ENCODE peak calls at places on chromosomes 11 and 22, in ten cellular contexts. V is smooth muscle cell of the brain vasculature; K is HEK293T; Y is HT1080; N is psoas muscle; X is CD8-positive, alpha-beta T cell; I is dermis microvascular lymphatic vessel endothelial cell; G is activated CD4-positive, alpha-beta T cell treated with anti-CD3 and anti-CD28 coated beads, Interleukin-2, amount 50 U/mL, for 4 hours; W is T-helper 1 cell; J is GOT3. O is an unnamed sample.

GRCh38 chr22:18033204-18033998 is 9.0 kb upstream of the MICAL3 start:
- DNase-seq in V (no peak), K (no peak), Y (no peak), N (no peak), X (no peak), I (no peak), G (no peak), W (no peak), J (no peak), O (no peak)

GRCh38 chr22:37492428-37493344 is 6.5 kb upstream of the MFNG start:
- DNase-seq in V (no peak), K (peak; percentile 71), Y (peak; percentile 61), N (no peak), X (no peak), I (peak; percentile 54), G (peak; percentile 47), W (peak; percentile 51), J (no peak), O (no peak)

GRCh38 chr11:62553839-62554361 is 7.3 kb upstream of the AHNAK start:
- DNase-seq in V (no peak), K (no peak), Y (peak; percentile 95), N (peak; percentile 55), X (no peak), I (peak; percentile 54), G (no peak), W (no peak), J (no peak), O (peak; percentile 87)

GRCh38 chr11:64298966-64299846 is 952 bp upstream of the CATSPERZ start:
- DNase-seq in V (no peak), K (no peak), Y (no peak), N (peak; percentile 73), X (no peak), I (peak; percentile 28), G (no peak), W (no peak), J (no peak), O (no peak)

GRCh38 chr11:48237727-48238126 is 7.2 kb upstream of the OR4X2 start:
- DNase-seq in V (no peak), K (no peak), Y (no peak), N (no peak), X (no peak), I (no peak), G (no peak), W (no peak), J (no peak), O (no peak)

GRCh38 chr11:131943296-131943695 is 572.9 kb downstream of the NTM start:
- DNase-seq in V (no peak), K (no peak), Y (no peak), N (no peak), X (no peak), I (no peak), G (no peak), W (no peak), J (no peak), O (no peak)

GRCh38 chr11:72235351-72236057 is 8.5 kb downstream of the PHOX2A start:
- DNase-seq in V (no peak), K (no peak), Y (no peak), N (no peak), X (no peak), I (no peak), G (no peak), W (no peak), J (no peak), O (no peak)

GRCh38 chr11:96015911-96016565 is 92.1 kb upstream of the MTMR2 start:
- DNase-seq in V (no peak), K (no peak), Y (no peak), N (no peak), X (no peak), I (no peak), G (no peak), W (peak; percentile 36), J (no peak), O (no peak)

GRCh38 chr11:125108469-125108868 is 3.0 kb downstream of the TMEM218 start:
- DNase-seq in V (no peak), K (no peak), Y (no peak), N (no peak), X (no peak), I (no peak), G (no peak), W (no peak), J (no peak), O (no peak)

GRCh38 chr11:47672283-47672730 is 29.9 kb upstream of the MTCH2 start:
- DNase-seq in V (no peak), K (no peak), Y (peak; percentile 67), N (no peak), X (no peak), I (no peak), G (no peak), W (no peak), J (no peak), O (no peak)

GRCh38 chr11:66080055-66080817 is 10.2 kb downstream of the PACS1 start:
- DNase-seq in V (no peak), K (no peak), Y (peak; percentile 68), N (peak; percentile 39), X (peak; percentile 34), I (peak; percentile 42), G (peak; percentile 75), W (peak; percentile 66), J (no peak), O (no peak)

GRCh38 chr11:36500315-36500721 is 9.8 kb downstream of the TRAF6 start:
- DNase-seq in V (peak; percentile 66), K (peak; percentile 19), Y (peak; percentile 99), N (no peak), X (no peak), I (peak; percentile 88), G (no peak), W (no peak), J (no peak), O (peak; percentile 40)

GRCh38 chr11:69468911-69469885 is 12.3 kb upstream of the LINC01488 start:
- DNase-seq in V (no peak), K (no peak), Y (no peak), N (no peak), X (no peak), I (no peak), G (no peak), W (no peak), J (no peak), O (no peak)

O was measured in T1000.